ENCODE peak calls at places on chromosomes 13 and 19, in nine cellular contexts. One of them, this sample, is unnamed.

GRCh38 chr19:10431254-10431942 is 11.1 kb downstream of the PDE4A start:
- DNase-seq in right cardiac atrium: peak; percentile 73
- DNase-seq in T-helper 1 cell: no peak
- DNase-seq in breast epithelium: no peak
- DNase-seq in NCI-H2107: no peak
- DNase-seq in lower leg skin: no peak
- DNase-seq in DMS53: peak; percentile 61
- DNase-seq in GM10248: peak; percentile 62
- DNase-seq in SHP77: no peak
- DNase-seq in this sample: no peak

GRCh38 chr13:111228262-111229144 is 91.9 kb upstream of the TEX29 start:
- DNase-seq in GM10248: no peak
- DNase-seq in right cardiac atrium: no peak
- DNase-seq in breast epithelium: no peak
- DNase-seq in DMS53: no peak
- DNase-seq in NCI-H2107: no peak
- DNase-seq in T-helper 1 cell: no peak
- DNase-seq in lower leg skin: no peak
- DNase-seq in SHP77: no peak
- DNase-seq in this sample: peak; percentile 64

GRCh38 chr19:47529018-47529742 is 14.3 kb upstream of the NAPA start:
- DNase-seq in SHP77: no peak
- DNase-seq in breast epithelium: no peak
- DNase-seq in DMS53: no peak
- DNase-seq in GM10248: no peak
- DNase-seq in lower leg skin: no peak
- DNase-seq in NCI-H2107: no peak
- DNase-seq in T-helper 1 cell: no peak
- DNase-seq in right cardiac atrium: no peak
- DNase-seq in this sample: no peak

GRCh38 chr19:3289971-3290569 is 65.6 kb downstream of the CELF5 start:
- DNase-seq in NCI-H2107: no peak
- DNase-seq in DMS53: peak; percentile 28
- DNase-seq in breast epithelium: peak; percentile 66
- DNase-seq in GM10248: no peak
- DNase-seq in SHP77: no peak
- DNase-seq in lower leg skin: no peak
- DNase-seq in right cardiac atrium: no peak
- DNase-seq in T-helper 1 cell: no peak
- DNase-seq in this sample: no peak

GRCh38 chr13:94435604-94436226 is 43.8 kb downstream of the DCT start:
- DNase-seq in lower leg skin: no peak
- DNase-seq in SHP77: peak; percentile 60
- DNase-seq in right cardiac atrium: no peak
- DNase-seq in DMS53: peak; percentile 54
- DNase-seq in T-helper 1 cell: no peak
- DNase-seq in breast epithelium: no peak
- DNase-seq in GM10248: peak; percentile 32
- DNase-seq in NCI-H2107: peak; percentile 18
- DNase-seq in this sample: peak; percentile 65

GRCh38 chr13:19252381-19252780 is 70.8 kb upstream of the TUBA3C start:
- DNase-seq in right cardiac atrium: no peak
- DNase-seq in DMS53: no peak
- DNase-seq in GM10248: no peak
- DNase-seq in breast epithelium: no peak
- DNase-seq in SHP77: no peak
- DNase-seq in T-helper 1 cell: no peak
- DNase-seq in NCI-H2107: no peak
- DNase-seq in lower leg skin: no peak
- DNase-seq in this sample: no peak

GRCh38 chr13:34129422-34129821 is 311.5 kb downstream of the RFC3 start:
- DNase-seq in GM10248: no peak
- DNase-seq in SHP77: no peak
- DNase-seq in DMS53: no peak
- DNase-seq in NCI-H2107: no peak
- DNase-seq in T-helper 1 cell: no peak
- DNase-seq in right cardiac atrium: no peak
- DNase-seq in breast epithelium: no peak
- DNase-seq in lower leg skin: no peak
- DNase-seq in this sample: no peak

GRCh38 chr13:94595006-94595942 is 678 bp downstream of the TGDS start:
- DNase-seq in lower leg skin: no peak
- DNase-seq in NCI-H2107: no peak
- DNase-seq in GM10248: peak; percentile 27
- DNase-seq in DMS53: peak; percentile 17
- DNase-seq in right cardiac atrium: peak; percentile 47
- DNase-seq in T-helper 1 cell: no peak
- DNase-seq in SHP77: no peak
- DNase-seq in breast epithelium: no peak
- DNase-seq in this sample: peak; percentile 61

GRCh38 chr13:101341464-101341863 is 74.8 kb downstream of the NALCN start:
- DNase-seq in T-helper 1 cell: no peak
- DNase-seq in NCI-H2107: no peak
- DNase-seq in GM10248: no peak
- DNase-seq in DMS53: no peak
- DNase-seq in SHP77: no peak
- DNase-seq in breast epithelium: no peak
- DNase-seq in right cardiac atrium: no peak
- DNase-seq in lower leg skin: no peak
- DNase-seq in this sample: no peak

GRCh38 chr13:24213932-24214331 is 53.4 kb downstream of the SPATA13 start:
- DNase-seq in breast epithelium: no peak
- DNase-seq in NCI-H2107: no peak
- DNase-seq in T-helper 1 cell: no peak
- DNase-seq in DMS53: no peak
- DNase-seq in GM10248: no peak
- DNase-seq in SHP77: no peak
- DNase-seq in right cardiac atrium: no peak
- DNase-seq in lower leg skin: no peak
- DNase-seq in this sample: no peak

GRCh38 chr13:24865158-24865557 is 101.2 kb downstream of the RNF17 start:
- DNase-seq in NCI-H2107: no peak
- DNase-seq in SHP77: no peak
- DNase-seq in T-helper 1 cell: no peak
- DNase-seq in right cardiac atrium: no peak
- DNase-seq in GM10248: no peak
- DNase-seq in DMS53: no peak
- DNase-seq in breast epithelium: no peak
- DNase-seq in lower leg skin: no peak
- DNase-seq in this sample: peak; percentile 28

GRCh38 chr13:50379584-50379983 is 364.3 kb downstream of the KCNRG start:
- DNase-seq in right cardiac atrium: no peak
- DNase-seq in GM10248: no peak
- DNase-seq in breast epithelium: no peak
- DNase-seq in SHP77: no peak
- DNase-seq in DMS53: no peak
- DNase-seq in NCI-H2107: no peak
- DNase-seq in lower leg skin: no peak
- DNase-seq in T-helper 1 cell: no peak
- DNase-seq in this sample: no peak

GRCh38 chr13:113883314-113883811 is 19.5 kb upstream of the GAS6 start:
- DNase-seq in right cardiac atrium: no peak
- DNase-seq in GM10248: no peak
- DNase-seq in T-helper 1 cell: no peak
- DNase-seq in breast epithelium: no peak
- DNase-seq in lower leg skin: no peak
- DNase-seq in DMS53: no peak
- DNase-seq in NCI-H2107: no peak
- DNase-seq in SHP77: no peak
- DNase-seq in this sample: no peak

GRCh38 chr13:50419466-50419865 is 404.2 kb downstream of the KCNRG start:
- DNase-seq in lower leg skin: no peak
- DNase-seq in GM10248: no peak
- DNase-seq in right cardiac atrium: no peak
- DNase-seq in T-helper 1 cell: no peak
- DNase-seq in SHP77: no peak
- DNase-seq in NCI-H2107: no peak
- DNase-seq in breast epithelium: no peak
- DNase-seq in DMS53: no peak
- DNase-seq in this sample: no peak

GRCh38 chr19:10500247-10500592 is 2.9 kb downstream of the KEAP1 start:
- DNase-seq in T-helper 1 cell: no peak
- DNase-seq in NCI-H2107: no peak
- DNase-seq in lower leg skin: no peak
- DNase-seq in DMS53: no peak
- DNase-seq in GM10248: no peak
- DNase-seq in SHP77: no peak
- DNase-seq in breast epithelium: no peak
- DNase-seq in right cardiac atrium: no peak
- DNase-seq in this sample: no peak

GRCh38 chr19:1492474-1493006 is 1.6 kb downstream of the REEP6 start:
- DNase-seq in lower leg skin: no peak
- DNase-seq in right cardiac atrium: no peak
- DNase-seq in SHP77: no peak
- DNase-seq in GM10248: no peak
- DNase-seq in NCI-H2107: no peak
- DNase-seq in breast epithelium: no peak
- DNase-seq in T-helper 1 cell: no peak
- DNase-seq in DMS53: peak; percentile 43
- DNase-seq in this sample: no peak

This sample was measured in G401.